ENCODE peak calls at places on chromosomes 4 and X, in five cellular contexts. One of them, this sample, is unnamed.

GRCh38 chr4:48137766-48138349 is 3.8 kb upstream of the TXK start:
- DNase-seq in ovary: no peak
- DNase-seq in lower leg skin: no peak
- DNase-seq in dorsolateral prefrontal cortex: no peak
- DNase-seq in OCI-LY7: peak; percentile 10
- DNase-seq in this sample: peak; percentile 73

GRCh38 chrX:109826954-109827708 is 94.1 kb upstream of the ACSL4 start:
- DNase-seq in ovary: no peak
- DNase-seq in lower leg skin: no peak
- DNase-seq in dorsolateral prefrontal cortex: no peak
- DNase-seq in OCI-LY7: no peak
- DNase-seq in this sample: no peak

GRCh38 chr4:183014361-183015084 is 84.5 kb upstream of the WWC2 start:
- DNase-seq in ovary: no peak
- DNase-seq in lower leg skin: no peak
- DNase-seq in dorsolateral prefrontal cortex: no peak
- DNase-seq in OCI-LY7: no peak
- DNase-seq in this sample: no peak

GRCh38 chrX:129534816-129535578 is 5.1 kb upstream of the OCRL start:
- DNase-seq in ovary: no peak
- DNase-seq in lower leg skin: no peak
- DNase-seq in dorsolateral prefrontal cortex: no peak
- DNase-seq in OCI-LY7: no peak
- DNase-seq in this sample: no peak

GRCh38 chr4:18756661-18757060 is 735.1 kb upstream of the LCORL start:
- DNase-seq in ovary: no peak
- DNase-seq in lower leg skin: no peak
- DNase-seq in dorsolateral prefrontal cortex: no peak
- DNase-seq in OCI-LY7: no peak
- DNase-seq in this sample: no peak

GRCh38 chr4:11813951-11814446 is 385.3 kb upstream of the HS3ST1 start:
- DNase-seq in ovary: no peak
- DNase-seq in lower leg skin: no peak
- DNase-seq in dorsolateral prefrontal cortex: no peak
- DNase-seq in OCI-LY7: no peak
- DNase-seq in this sample: no peak

GRCh38 chr4:82891728-82892466 is 944 bp upstream of the SEC31A start:
- DNase-seq in ovary: no peak
- DNase-seq in lower leg skin: no peak
- DNase-seq in dorsolateral prefrontal cortex: no peak
- DNase-seq in OCI-LY7: no peak
- DNase-seq in this sample: no peak

GRCh38 chr4:155007660-155008176 is 200.7 kb upstream of the NPY2R start:
- DNase-seq in ovary: no peak
- DNase-seq in lower leg skin: no peak
- DNase-seq in dorsolateral prefrontal cortex: no peak
- DNase-seq in OCI-LY7: no peak
- DNase-seq in this sample: no peak

GRCh38 chr4:156945532-156945931 is 26.1 kb downstream of the PDGFC start:
- DNase-seq in ovary: no peak
- DNase-seq in lower leg skin: no peak
- DNase-seq in dorsolateral prefrontal cortex: no peak
- DNase-seq in OCI-LY7: no peak
- DNase-seq in this sample: no peak

GRCh38 chr4:182604161-182604591 is 313.0 kb downstream of the DCTD start:
- DNase-seq in ovary: no peak
- DNase-seq in lower leg skin: no peak
- DNase-seq in dorsolateral prefrontal cortex: no peak
- DNase-seq in OCI-LY7: no peak
- DNase-seq in this sample: no peak

GRCh38 chrX:49960061-49960460 is 37.7 kb downstream of the CLCN5 start:
- DNase-seq in ovary: no peak
- DNase-seq in lower leg skin: no peak
- DNase-seq in dorsolateral prefrontal cortex: no peak
- DNase-seq in OCI-LY7: no peak
- DNase-seq in this sample: no peak

GRCh38 chrX:150052226-150052625 is 113.9 kb upstream of the EOLA2 start:
- DNase-seq in ovary: no peak
- DNase-seq in lower leg skin: no peak
- DNase-seq in dorsolateral prefrontal cortex: no peak
- DNase-seq in OCI-LY7: no peak
- DNase-seq in this sample: no peak

GRCh38 chrX:6941041-6941440 is 206.5 kb upstream of the STS start:
- DNase-seq in ovary: no peak
- DNase-seq in lower leg skin: no peak
- DNase-seq in dorsolateral prefrontal cortex: no peak
- DNase-seq in OCI-LY7: no peak
- DNase-seq in this sample: no peak

GRCh38 chrX:52425710-52426245 is 57.0 kb downstream of the XAGE2 start:
- DNase-seq in ovary: no peak
- DNase-seq in lower leg skin: no peak
- DNase-seq in dorsolateral prefrontal cortex: no peak
- DNase-seq in OCI-LY7: no peak
- DNase-seq in this sample: no peak

GRCh38 chr4:146063143-146063542 is 112.4 kb upstream of the LSM6 start:
- DNase-seq in ovary: no peak
- DNase-seq in lower leg skin: no peak
- DNase-seq in dorsolateral prefrontal cortex: no peak
- DNase-seq in OCI-LY7: no peak
- DNase-seq in this sample: no peak

GRCh38 chr4:163492951-163493504 is 1.5 kb upstream of the TMA16 start:
- DNase-seq in ovary: no peak
- DNase-seq in lower leg skin: no peak
- DNase-seq in dorsolateral prefrontal cortex: no peak
- DNase-seq in OCI-LY7: peak; percentile 27
- DNase-seq in this sample: peak; percentile 38

GRCh38 chr4:156598138-156598681 is 373.4 kb downstream of the PDGFC start:
- DNase-seq in ovary: no peak
- DNase-seq in lower leg skin: no peak
- DNase-seq in dorsolateral prefrontal cortex: no peak
- DNase-seq in OCI-LY7: no peak
- DNase-seq in this sample: no peak

GRCh38 chr4:89242864-89243740 is 64.5 kb downstream of the GPRIN3 start:
- DNase-seq in ovary: no peak
- DNase-seq in lower leg skin: no peak
- DNase-seq in dorsolateral prefrontal cortex: no peak
- DNase-seq in OCI-LY7: no peak
- DNase-seq in this sample: no peak

GRCh38 chrX:104284407-104285000 is 29.8 kb upstream of the ESX1 start:
- DNase-seq in ovary: no peak
- DNase-seq in lower leg skin: no peak
- DNase-seq in dorsolateral prefrontal cortex: no peak
- DNase-seq in OCI-LY7: no peak
- DNase-seq in this sample: no peak

GRCh38 chrX:109742722-109743121 is 9.7 kb upstream of the ACSL4 start:
- DNase-seq in ovary: no peak
- DNase-seq in lower leg skin: no peak
- DNase-seq in dorsolateral prefrontal cortex: no peak
- DNase-seq in OCI-LY7: no peak
- DNase-seq in this sample: no peak

GRCh38 chr4:13524504-13525243 is 19.6 kb downstream of the NKX3-2 start:
- DNase-seq in ovary: no peak
- DNase-seq in lower leg skin: no peak
- DNase-seq in dorsolateral prefrontal cortex: no peak
- DNase-seq in OCI-LY7: no peak
- DNase-seq in this sample: no peak

GRCh38 chr4:20447103-20447502 is 195.4 kb downstream of the SLIT2 start:
- DNase-seq in ovary: no peak
- DNase-seq in lower leg skin: no peak
- DNase-seq in dorsolateral prefrontal cortex: no peak
- DNase-seq in OCI-LY7: no peak
- DNase-seq in this sample: no peak

GRCh38 chr4:110654254-110654635 is 31.4 kb upstream of the PITX2 start:
- DNase-seq in ovary: no peak
- DNase-seq in lower leg skin: no peak
- DNase-seq in dorsolateral prefrontal cortex: no peak
- DNase-seq in OCI-LY7: no peak
- DNase-seq in this sample: no peak

GRCh38 chr4:108885211-108885610 is 122.4 kb upstream of the ETNPPL start:
- DNase-seq in ovary: no peak
- DNase-seq in lower leg skin: no peak
- DNase-seq in dorsolateral prefrontal cortex: no peak
- DNase-seq in OCI-LY7: no peak
- DNase-seq in this sample: no peak

GRCh38 chrX:63889001-63889400 is 104.0 kb upstream of the ARHGEF9 start:
- DNase-seq in ovary: no peak
- DNase-seq in lower leg skin: no peak
- DNase-seq in dorsolateral prefrontal cortex: no peak
- DNase-seq in OCI-LY7: no peak
- DNase-seq in this sample: no peak

GRCh38 chrX:148871422-148872152 is 371.2 kb downstream of the AFF2 start:
- DNase-seq in ovary: no peak
- DNase-seq in lower leg skin: no peak
- DNase-seq in dorsolateral prefrontal cortex: no peak
- DNase-seq in OCI-LY7: no peak
- DNase-seq in this sample: peak; percentile 44

GRCh38 chr4:68021185-68021584 is 57.9 kb upstream of the TMPRSS11A start:
- DNase-seq in ovary: no peak
- DNase-seq in lower leg skin: no peak
- DNase-seq in dorsolateral prefrontal cortex: no peak
- DNase-seq in OCI-LY7: no peak
- DNase-seq in this sample: no peak

GRCh38 chrX:153924149-153924861 is 1.8 kb downstream of the ARHGAP4 start:
- DNase-seq in ovary: peak; percentile 64
- DNase-seq in lower leg skin: no peak
- DNase-seq in dorsolateral prefrontal cortex: no peak
- DNase-seq in OCI-LY7: peak; percentile 76
- DNase-seq in this sample: no peak
- H3K4me3 ChIP-seq in ovary: no peak overlapping the region
- H3K4me3 ChIP-seq in lower leg skin: no peak overlapping the region
- H3K4me3 ChIP-seq in dorsolateral prefrontal cortex: no peak overlapping the region
- H3K4me3 ChIP-seq in OCI-LY7: peak overlapping the region; percentile 99
- H3K4me3 ChIP-seq in this sample: peak overlapping the region; percentile 85

DNA sequence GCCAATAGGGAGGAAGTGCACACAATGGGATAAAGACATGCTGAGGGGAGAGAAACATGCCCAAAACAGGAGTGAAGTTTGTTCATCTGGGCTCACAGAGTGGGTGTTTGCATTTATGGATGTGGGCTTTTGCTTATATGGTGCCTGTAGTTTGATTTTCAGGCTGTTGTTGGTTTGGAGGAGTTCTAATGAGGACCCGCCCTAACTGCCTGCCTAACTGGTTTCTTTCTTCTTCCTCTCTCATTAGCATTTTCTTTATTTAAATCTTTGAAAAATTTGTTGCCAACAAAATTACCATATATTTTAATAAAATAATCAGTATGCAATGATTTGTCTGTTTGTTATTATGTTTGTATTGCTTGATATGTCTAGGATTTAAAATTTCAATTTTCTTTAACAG is 1965.8 kb downstream of the C4orf33 start:
- DNase-seq in ovary: no peak
- DNase-seq in lower leg skin: no peak
- DNase-seq in dorsolateral prefrontal cortex: no peak
- DNase-seq in OCI-LY7: no peak
- DNase-seq in this sample: no peak
- H3K4me3 ChIP-seq in ovary: no peak overlapping the region
- H3K4me3 ChIP-seq in lower leg skin: no peak overlapping the region
- H3K4me3 ChIP-seq in dorsolateral prefrontal cortex: no peak overlapping the region
- H3K4me3 ChIP-seq in OCI-LY7: no peak overlapping the region
- H3K4me3 ChIP-seq in this sample: no peak overlapping the region

DNA sequence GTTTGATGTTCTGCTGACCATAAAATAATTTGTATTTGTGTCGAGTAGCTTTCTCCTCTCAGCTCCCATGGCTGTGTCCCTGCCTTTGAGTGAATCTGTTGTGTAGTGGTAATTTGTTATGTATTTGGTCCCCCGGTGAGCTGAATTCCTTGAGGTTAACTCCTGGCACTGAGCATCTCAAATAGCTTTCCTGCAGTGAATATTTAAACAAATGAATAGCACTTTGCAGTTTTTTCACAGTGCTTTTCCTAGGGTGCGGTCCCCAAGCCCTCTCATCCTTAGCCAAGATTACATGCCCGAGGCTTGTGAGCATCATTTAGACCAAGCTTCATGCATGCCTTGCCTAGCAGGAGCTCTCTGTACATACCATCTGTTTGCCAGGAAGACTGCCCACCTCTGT is 74.2 kb downstream of the CLDN34 start:
- DNase-seq in ovary: no peak
- DNase-seq in lower leg skin: no peak
- DNase-seq in dorsolateral prefrontal cortex: no peak
- DNase-seq in OCI-LY7: no peak
- DNase-seq in this sample: no peak
- H3K4me3 ChIP-seq in ovary: no peak overlapping the region
- H3K4me3 ChIP-seq in lower leg skin: no peak overlapping the region
- H3K4me3 ChIP-seq in dorsolateral prefrontal cortex: no peak overlapping the region
- H3K4me3 ChIP-seq in OCI-LY7: no peak overlapping the region
- H3K4me3 ChIP-seq in this sample: no peak overlapping the region

GRCh38 chr4:168923526-168924194 is 86.4 kb downstream of the CBR4 start:
- DNase-seq in ovary: no peak
- DNase-seq in lower leg skin: no peak
- DNase-seq in dorsolateral prefrontal cortex: no peak
- DNase-seq in OCI-LY7: peak; percentile 66
- DNase-seq in this sample: peak; percentile 55

GRCh38 chr4:168924648-168925047 is 85.4 kb downstream of the CBR4 start:
- DNase-seq in ovary: no peak
- DNase-seq in lower leg skin: no peak
- DNase-seq in dorsolateral prefrontal cortex: no peak
- DNase-seq in OCI-LY7: no peak
- DNase-seq in this sample: no peak

GRCh38 chr4:168920438-168921081 is 89.5 kb downstream of the CBR4 start:
- DNase-seq in ovary: no peak
- DNase-seq in lower leg skin: no peak
- DNase-seq in dorsolateral prefrontal cortex: no peak
- DNase-seq in OCI-LY7: no peak
- DNase-seq in this sample: no peak

GRCh38 chr4:168917150-168917779 is 92.8 kb downstream of the CBR4 start:
- DNase-seq in ovary: no peak
- DNase-seq in lower leg skin: no peak
- DNase-seq in dorsolateral prefrontal cortex: no peak
- DNase-seq in OCI-LY7: peak; percentile 27
- DNase-seq in this sample: peak; percentile 50

GRCh38 chr4:168919706-168920324 is 90.2 kb downstream of the CBR4 start:
- DNase-seq in ovary: no peak
- DNase-seq in lower leg skin: no peak
- DNase-seq in dorsolateral prefrontal cortex: no peak
- DNase-seq in OCI-LY7: no peak
- DNase-seq in this sample: no peak
- H3K4me3 ChIP-seq in ovary: no peak overlapping the region
- H3K4me3 ChIP-seq in lower leg skin: no peak overlapping the region
- H3K4me3 ChIP-seq in dorsolateral prefrontal cortex: no peak overlapping the region
- H3K4me3 ChIP-seq in OCI-LY7: no peak overlapping the region
- H3K4me3 ChIP-seq in this sample: no peak overlapping the region

GRCh38 chr4:166198516-166198915 is 325.5 kb downstream of the TLL1 start:
- DNase-seq in ovary: no peak
- DNase-seq in lower leg skin: no peak
- DNase-seq in dorsolateral prefrontal cortex: no peak
- DNase-seq in OCI-LY7: no peak
- DNase-seq in this sample: no peak
- H3K4me3 ChIP-seq in ovary: no peak overlapping the region
- H3K4me3 ChIP-seq in lower leg skin: no peak overlapping the region
- H3K4me3 ChIP-seq in dorsolateral prefrontal cortex: no peak overlapping the region
- H3K4me3 ChIP-seq in OCI-LY7: no peak overlapping the region
- H3K4me3 ChIP-seq in this sample: no peak overlapping the region

This sample was measured in Jurkat, Clone E6-1.